ENCODE peak calls at places on chromosome 1, in five cellular contexts. R, D, Z, Y and S are unnamed samples.

GRCh38 chr1:33351281-33351660 is 30.4 kb upstream of the A3GALT2 start:
- DNase-seq in R (no peak), D (no peak), Z (no peak), Y (peak), S (no peak)

GRCh38 chr1:112298558-112298957 is 97.5 kb upstream of the CTTNBP2NL start:
- DNase-seq in R (peak), D (no peak), Z (peak), Y (peak), S (no peak)

GRCh38 chr1:119541389-119541788 is 34.4 kb downstream of the HSD3B1 start:
- DNase-seq in R (no peak), D (no peak), Z (no peak), Y (peak), S (no peak)

GRCh38 chr1:31688233-31688918 is 15.4 kb downstream of the COL16A1 start:
- DNase-seq in R (no peak), D (no peak), Z (no peak), Y (no peak), S (no peak)

GRCh38 chr1:41513388-41513745 is 28.9 kb upstream of the EDN2 start:
- DNase-seq in R (no peak), D (no peak), Z (no peak), Y (no peak), S (no peak)

GRCh38 chr1:196152975-196153374 is 455.3 kb downstream of the KCNT2 start:
- DNase-seq in R (no peak), D (no peak), Z (no peak), Y (no peak), S (no peak)

GRCh38 chr1:68431076-68431475 is 18.7 kb downstream of the RPE65 start:
- DNase-seq in R (no peak), D (no peak), Z (no peak), Y (no peak), S (no peak)

GRCh38 chr1:53619811-53620619 is 118.9 kb downstream of the GLIS1 start:
- DNase-seq in R (no peak), D (no peak), Z (no peak), Y (peak), S (peak)

GRCh38 chr1:176178316-176178715 is 28.8 kb downstream of the COP1 start:
- DNase-seq in R (no peak), D (no peak), Z (no peak), Y (no peak), S (no peak)

GRCh38 chr1:176188604-176189003 is 18.5 kb downstream of the COP1 start:
- DNase-seq in R (no peak), D (no peak), Z (no peak), Y (no peak), S (no peak)

GRCh38 chr1:176187001-176187400 is 20.1 kb downstream of the COP1 start:
- DNase-seq in R (no peak), D (no peak), Z (no peak), Y (no peak), S (no peak)

GRCh38 chr1:176177764-176178163 is 29.3 kb downstream of the COP1 start:
- DNase-seq in R (no peak), D (no peak), Z (peak), Y (no peak), S (no peak)

GRCh38 chr1:176183618-176184017 is 23.5 kb downstream of the COP1 start:
- DNase-seq in R (no peak), D (no peak), Z (no peak), Y (no peak), S (no peak)
- TF ChIP-seq CTCF in R (no peak), D (no peak), Z (no peak), Y (no peak), S (no peak)

GRCh38 chr1:110214454-110215404 is 4.6 kb downstream of the KCNC4 start:
- DNase-seq in R (peak), D (no peak), Z (no peak), Y (peak), S (no peak)
- H3K4me3 ChIP-seq in R (no peak), D (no peak), Z (no peak), Y (no peak), S (no peak)

DNA sequence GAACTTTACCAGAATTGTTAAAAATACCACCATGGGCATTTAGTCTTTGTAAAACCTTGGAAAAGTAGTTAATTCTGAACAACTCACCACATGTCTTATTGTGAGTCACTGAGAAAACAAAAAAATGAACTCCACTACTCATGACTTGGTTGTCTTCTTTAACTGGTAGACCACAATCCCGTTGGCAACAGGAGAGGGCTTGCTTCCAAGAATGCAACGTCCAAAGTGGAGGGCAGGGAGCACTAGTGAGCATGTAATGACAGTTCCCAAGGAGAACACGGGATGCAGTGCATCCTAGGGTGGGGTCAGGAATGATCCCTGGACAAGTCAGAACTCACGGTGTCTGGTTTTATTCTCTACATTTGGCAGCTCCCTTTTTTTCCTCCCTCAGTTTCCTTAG is 15.2 kb upstream of the HMCN1 start:
- DNase-seq in R (peak), D (no peak), Z (no peak), Y (peak), S (peak)
- TF ChIP-seq CTCF in R (peak), D (peak), Z (no peak), Y (peak), S (no peak)

GRCh38 chr1:215005078-215005477 is 77.5 kb upstream of the KCNK2 start:
- DNase-seq in R (peak), D (no peak), Z (no peak), Y (no peak), S (no peak)
- H3K4me3 ChIP-seq in R (peak), D (no peak), Z (no peak), Y (no peak), S (no peak)

GRCh38 chr1:35899941-35900340 is 16.9 kb downstream of the AGO1 start:
- DNase-seq in R (no peak), D (no peak), Z (no peak), Y (no peak), S (no peak)
- TF ChIP-seq CTCF in R (no peak), D (no peak), Z (peak), Y (no peak), S (no peak)